ENCODE peak calls at places on chromosomes 12 and 14, in eight cellular contexts. One of them, this sample, is unnamed.

GRCh38 chr12:54475542-54475941 is 2.1 kb upstream of the GTSF1 start:
- DNase-seq in activated CD4-positive, alpha-beta memory T cell treated with anti-CD3 and anti-CD28 coated beads, Interleukin-2, amount 10 ng/mL, durations not matched to agents 7 days and 5 days: no peak
- DNase-seq in activated CD4-positive, CD25-positive, alpha-beta regulatory T cell treated with anti-CD3 and anti-CD28 coated beads, Interleukin-2, amount 50 U/mL, for 72 hours: no peak
- DNase-seq in neural progenitor cell: no peak
- DNase-seq in heart left ventricle: no peak
- DNase-seq in kidney tubule cell: no peak
- DNase-seq in astrocyte: no peak
- DNase-seq in ACHN: no peak
- DNase-seq in this sample: no peak

GRCh38 chr12:115542656-115543055 is 734.8 kb downstream of the MED13L start:
- DNase-seq in activated CD4-positive, alpha-beta memory T cell treated with anti-CD3 and anti-CD28 coated beads, Interleukin-2, amount 10 ng/mL, durations not matched to agents 7 days and 5 days: no peak
- DNase-seq in activated CD4-positive, CD25-positive, alpha-beta regulatory T cell treated with anti-CD3 and anti-CD28 coated beads, Interleukin-2, amount 50 U/mL, for 72 hours: no peak
- DNase-seq in neural progenitor cell: no peak
- DNase-seq in heart left ventricle: no peak
- DNase-seq in kidney tubule cell: no peak
- DNase-seq in astrocyte: no peak
- DNase-seq in ACHN: no peak
- DNase-seq in this sample: no peak

GRCh38 chr14:22536853-22537338 is 52.1 kb downstream of the DAD1 start:
- DNase-seq in activated CD4-positive, alpha-beta memory T cell treated with anti-CD3 and anti-CD28 coated beads, Interleukin-2, amount 10 ng/mL, durations not matched to agents 7 days and 5 days: peak; percentile 84
- DNase-seq in activated CD4-positive, CD25-positive, alpha-beta regulatory T cell treated with anti-CD3 and anti-CD28 coated beads, Interleukin-2, amount 50 U/mL, for 72 hours: peak; percentile 72
- DNase-seq in neural progenitor cell: no peak
- DNase-seq in heart left ventricle: peak; percentile 70
- DNase-seq in kidney tubule cell: peak; percentile 93
- DNase-seq in astrocyte: peak; percentile 97
- DNase-seq in ACHN: peak; percentile 89
- DNase-seq in this sample: peak; percentile 80

GRCh38 chr12:53994691-53995310 is 5.2 kb upstream of the HOXC9 start:
- DNase-seq in activated CD4-positive, alpha-beta memory T cell treated with anti-CD3 and anti-CD28 coated beads, Interleukin-2, amount 10 ng/mL, durations not matched to agents 7 days and 5 days: no peak
- DNase-seq in activated CD4-positive, CD25-positive, alpha-beta regulatory T cell treated with anti-CD3 and anti-CD28 coated beads, Interleukin-2, amount 50 U/mL, for 72 hours: no peak
- DNase-seq in neural progenitor cell: no peak
- DNase-seq in heart left ventricle: no peak
- DNase-seq in kidney tubule cell: peak; percentile 58
- DNase-seq in astrocyte: no peak
- DNase-seq in ACHN: peak; percentile 46
- DNase-seq in this sample: no peak

GRCh38 chr14:91888641-91889476 is 21.5 kb upstream of the TC2N start:
- DNase-seq in activated CD4-positive, alpha-beta memory T cell treated with anti-CD3 and anti-CD28 coated beads, Interleukin-2, amount 10 ng/mL, durations not matched to agents 7 days and 5 days: no peak
- DNase-seq in activated CD4-positive, CD25-positive, alpha-beta regulatory T cell treated with anti-CD3 and anti-CD28 coated beads, Interleukin-2, amount 50 U/mL, for 72 hours: no peak
- DNase-seq in neural progenitor cell: peak; percentile 63
- DNase-seq in heart left ventricle: no peak
- DNase-seq in kidney tubule cell: peak; percentile 81
- DNase-seq in astrocyte: no peak
- DNase-seq in ACHN: no peak
- DNase-seq in this sample: no peak

GRCh38 chr12:106934277-106934676 is 21.4 kb upstream of the TMEM263 start:
- DNase-seq in activated CD4-positive, alpha-beta memory T cell treated with anti-CD3 and anti-CD28 coated beads, Interleukin-2, amount 10 ng/mL, durations not matched to agents 7 days and 5 days: no peak
- DNase-seq in activated CD4-positive, CD25-positive, alpha-beta regulatory T cell treated with anti-CD3 and anti-CD28 coated beads, Interleukin-2, amount 50 U/mL, for 72 hours: no peak
- DNase-seq in neural progenitor cell: no peak
- DNase-seq in heart left ventricle: no peak
- DNase-seq in kidney tubule cell: no peak
- DNase-seq in astrocyte: no peak
- DNase-seq in ACHN: no peak
- DNase-seq in this sample: no peak

GRCh38 chr14:75979641-75980422 is 2.0 kb downstream of the TGFB3 start:
- DNase-seq in activated CD4-positive, alpha-beta memory T cell treated with anti-CD3 and anti-CD28 coated beads, Interleukin-2, amount 10 ng/mL, durations not matched to agents 7 days and 5 days: no peak
- DNase-seq in activated CD4-positive, CD25-positive, alpha-beta regulatory T cell treated with anti-CD3 and anti-CD28 coated beads, Interleukin-2, amount 50 U/mL, for 72 hours: no peak
- DNase-seq in neural progenitor cell: no peak
- DNase-seq in heart left ventricle: peak; percentile 49
- DNase-seq in kidney tubule cell: no peak
- DNase-seq in astrocyte: no peak
- DNase-seq in ACHN: no peak
- DNase-seq in this sample: no peak

GRCh38 chr12:67625004-67625403 is 23.5 kb upstream of the DYRK2 start:
- DNase-seq in activated CD4-positive, alpha-beta memory T cell treated with anti-CD3 and anti-CD28 coated beads, Interleukin-2, amount 10 ng/mL, durations not matched to agents 7 days and 5 days: no peak
- DNase-seq in activated CD4-positive, CD25-positive, alpha-beta regulatory T cell treated with anti-CD3 and anti-CD28 coated beads, Interleukin-2, amount 50 U/mL, for 72 hours: no peak
- DNase-seq in neural progenitor cell: peak; percentile 20
- DNase-seq in heart left ventricle: no peak
- DNase-seq in kidney tubule cell: peak; percentile 97
- DNase-seq in astrocyte: no peak
- DNase-seq in ACHN: peak; percentile 98
- DNase-seq in this sample: no peak

GRCh38 chr12:2163172-2163927 is 110.6 kb downstream of the CACNA1C start:
- DNase-seq in activated CD4-positive, alpha-beta memory T cell treated with anti-CD3 and anti-CD28 coated beads, Interleukin-2, amount 10 ng/mL, durations not matched to agents 7 days and 5 days: no peak
- DNase-seq in activated CD4-positive, CD25-positive, alpha-beta regulatory T cell treated with anti-CD3 and anti-CD28 coated beads, Interleukin-2, amount 50 U/mL, for 72 hours: no peak
- DNase-seq in neural progenitor cell: no peak
- DNase-seq in heart left ventricle: peak; percentile 93
- DNase-seq in kidney tubule cell: no peak
- DNase-seq in astrocyte: peak; percentile 99
- DNase-seq in ACHN: no peak
- DNase-seq in this sample: no peak

GRCh38 chr14:96117101-96117897 is 78.1 kb downstream of the C14orf132 start:
- DNase-seq in activated CD4-positive, alpha-beta memory T cell treated with anti-CD3 and anti-CD28 coated beads, Interleukin-2, amount 10 ng/mL, durations not matched to agents 7 days and 5 days: no peak
- DNase-seq in activated CD4-positive, CD25-positive, alpha-beta regulatory T cell treated with anti-CD3 and anti-CD28 coated beads, Interleukin-2, amount 50 U/mL, for 72 hours: no peak
- DNase-seq in neural progenitor cell: no peak
- DNase-seq in heart left ventricle: no peak
- DNase-seq in kidney tubule cell: no peak
- DNase-seq in astrocyte: peak; percentile 45
- DNase-seq in ACHN: no peak
- DNase-seq in this sample: no peak

GRCh38 chr12:70196732-70197361 is 46.4 kb upstream of the CNOT2 start:
- DNase-seq in activated CD4-positive, alpha-beta memory T cell treated with anti-CD3 and anti-CD28 coated beads, Interleukin-2, amount 10 ng/mL, durations not matched to agents 7 days and 5 days: no peak
- DNase-seq in activated CD4-positive, CD25-positive, alpha-beta regulatory T cell treated with anti-CD3 and anti-CD28 coated beads, Interleukin-2, amount 50 U/mL, for 72 hours: no peak
- DNase-seq in neural progenitor cell: no peak
- DNase-seq in heart left ventricle: no peak
- DNase-seq in kidney tubule cell: no peak
- DNase-seq in astrocyte: no peak
- DNase-seq in ACHN: no peak
- DNase-seq in this sample: no peak

GRCh38 chr12:108803428-108804105 is 53.8 kb downstream of the SSH1 start:
- DNase-seq in activated CD4-positive, alpha-beta memory T cell treated with anti-CD3 and anti-CD28 coated beads, Interleukin-2, amount 10 ng/mL, durations not matched to agents 7 days and 5 days: peak; percentile 70
- DNase-seq in activated CD4-positive, CD25-positive, alpha-beta regulatory T cell treated with anti-CD3 and anti-CD28 coated beads, Interleukin-2, amount 50 U/mL, for 72 hours: peak; percentile 56
- DNase-seq in neural progenitor cell: peak; percentile 84
- DNase-seq in heart left ventricle: peak; percentile 82
- DNase-seq in kidney tubule cell: peak; percentile 82
- DNase-seq in astrocyte: peak; percentile 86
- DNase-seq in ACHN: peak; percentile 93
- DNase-seq in this sample: peak; percentile 87

GRCh38 chr12:81450920-81451739 is 308.0 kb downstream of the PPFIA2 start:
- DNase-seq in activated CD4-positive, alpha-beta memory T cell treated with anti-CD3 and anti-CD28 coated beads, Interleukin-2, amount 10 ng/mL, durations not matched to agents 7 days and 5 days: no peak
- DNase-seq in activated CD4-positive, CD25-positive, alpha-beta regulatory T cell treated with anti-CD3 and anti-CD28 coated beads, Interleukin-2, amount 50 U/mL, for 72 hours: no peak
- DNase-seq in neural progenitor cell: peak; percentile 92
- DNase-seq in heart left ventricle: peak; percentile 18
- DNase-seq in kidney tubule cell: peak; percentile 67
- DNase-seq in astrocyte: peak; percentile 64
- DNase-seq in ACHN: peak; percentile 82
- DNase-seq in this sample: peak; percentile 13

GRCh38 chr12:25692115-25693035 is 139.3 kb upstream of the LMNTD1 start:
- DNase-seq in activated CD4-positive, alpha-beta memory T cell treated with anti-CD3 and anti-CD28 coated beads, Interleukin-2, amount 10 ng/mL, durations not matched to agents 7 days and 5 days: no peak
- DNase-seq in activated CD4-positive, CD25-positive, alpha-beta regulatory T cell treated with anti-CD3 and anti-CD28 coated beads, Interleukin-2, amount 50 U/mL, for 72 hours: no peak
- DNase-seq in neural progenitor cell: no peak
- DNase-seq in heart left ventricle: no peak
- DNase-seq in kidney tubule cell: peak; percentile 11
- DNase-seq in astrocyte: peak; percentile 90
- DNase-seq in ACHN: no peak
- DNase-seq in this sample: no peak

GRCh38 chr12:33560653-33561208 is 121.1 kb upstream of the SYT10 start:
- DNase-seq in activated CD4-positive, alpha-beta memory T cell treated with anti-CD3 and anti-CD28 coated beads, Interleukin-2, amount 10 ng/mL, durations not matched to agents 7 days and 5 days: no peak
- DNase-seq in activated CD4-positive, CD25-positive, alpha-beta regulatory T cell treated with anti-CD3 and anti-CD28 coated beads, Interleukin-2, amount 50 U/mL, for 72 hours: no peak
- DNase-seq in neural progenitor cell: no peak
- DNase-seq in heart left ventricle: no peak
- DNase-seq in kidney tubule cell: no peak
- DNase-seq in astrocyte: no peak
- DNase-seq in ACHN: no peak
- DNase-seq in this sample: no peak

GRCh38 chr12:27142102-27142721 is 59.8 kb upstream of the C12orf71 start:
- DNase-seq in activated CD4-positive, alpha-beta memory T cell treated with anti-CD3 and anti-CD28 coated beads, Interleukin-2, amount 10 ng/mL, durations not matched to agents 7 days and 5 days: peak; percentile 39
- DNase-seq in activated CD4-positive, CD25-positive, alpha-beta regulatory T cell treated with anti-CD3 and anti-CD28 coated beads, Interleukin-2, amount 50 U/mL, for 72 hours: peak; percentile 32
- DNase-seq in neural progenitor cell: peak; percentile 88
- DNase-seq in heart left ventricle: peak; percentile 74
- DNase-seq in kidney tubule cell: peak; percentile 76
- DNase-seq in astrocyte: peak; percentile 63
- DNase-seq in ACHN: peak; percentile 89
- DNase-seq in this sample: peak; percentile 85

GRCh38 chr12:76952995-76953394 is 74.2 kb upstream of the CSRP2 start:
- DNase-seq in activated CD4-positive, alpha-beta memory T cell treated with anti-CD3 and anti-CD28 coated beads, Interleukin-2, amount 10 ng/mL, durations not matched to agents 7 days and 5 days: no peak
- DNase-seq in activated CD4-positive, CD25-positive, alpha-beta regulatory T cell treated with anti-CD3 and anti-CD28 coated beads, Interleukin-2, amount 50 U/mL, for 72 hours: no peak
- DNase-seq in neural progenitor cell: peak; percentile 19
- DNase-seq in heart left ventricle: no peak
- DNase-seq in kidney tubule cell: peak; percentile 39
- DNase-seq in astrocyte: no peak
- DNase-seq in ACHN: peak; percentile 18
- DNase-seq in this sample: no peak

GRCh38 chr12:27841392-27841882 is 61.4 kb upstream of the MANSC4 start:
- DNase-seq in activated CD4-positive, alpha-beta memory T cell treated with anti-CD3 and anti-CD28 coated beads, Interleukin-2, amount 10 ng/mL, durations not matched to agents 7 days and 5 days: no peak
- DNase-seq in activated CD4-positive, CD25-positive, alpha-beta regulatory T cell treated with anti-CD3 and anti-CD28 coated beads, Interleukin-2, amount 50 U/mL, for 72 hours: no peak
- DNase-seq in neural progenitor cell: no peak
- DNase-seq in heart left ventricle: no peak
- DNase-seq in kidney tubule cell: no peak
- DNase-seq in astrocyte: peak; percentile 55
- DNase-seq in ACHN: no peak
- DNase-seq in this sample: peak; percentile 53

GRCh38 chr12:131091413-131091975 is 137.8 kb downstream of the ADGRD1 start:
- DNase-seq in activated CD4-positive, alpha-beta memory T cell treated with anti-CD3 and anti-CD28 coated beads, Interleukin-2, amount 10 ng/mL, durations not matched to agents 7 days and 5 days: no peak
- DNase-seq in activated CD4-positive, CD25-positive, alpha-beta regulatory T cell treated with anti-CD3 and anti-CD28 coated beads, Interleukin-2, amount 50 U/mL, for 72 hours: no peak
- DNase-seq in neural progenitor cell: no peak
- DNase-seq in heart left ventricle: peak; percentile 1
- DNase-seq in kidney tubule cell: no peak
- DNase-seq in astrocyte: no peak
- DNase-seq in ACHN: no peak
- DNase-seq in this sample: no peak

GRCh38 chr12:52203126-52203921 is 11.5 kb upstream of the KRT80 start:
- DNase-seq in activated CD4-positive, alpha-beta memory T cell treated with anti-CD3 and anti-CD28 coated beads, Interleukin-2, amount 10 ng/mL, durations not matched to agents 7 days and 5 days: no peak
- DNase-seq in activated CD4-positive, CD25-positive, alpha-beta regulatory T cell treated with anti-CD3 and anti-CD28 coated beads, Interleukin-2, amount 50 U/mL, for 72 hours: no peak
- DNase-seq in neural progenitor cell: peak; percentile 31
- DNase-seq in heart left ventricle: peak; percentile 68
- DNase-seq in kidney tubule cell: peak; percentile 96
- DNase-seq in astrocyte: peak; percentile 87
- DNase-seq in ACHN: peak; percentile 78
- DNase-seq in this sample: peak; percentile 62

GRCh38 chr14:26427059-26427458 is 170.8 kb downstream of the NOVA1 start:
- DNase-seq in activated CD4-positive, alpha-beta memory T cell treated with anti-CD3 and anti-CD28 coated beads, Interleukin-2, amount 10 ng/mL, durations not matched to agents 7 days and 5 days: no peak
- DNase-seq in activated CD4-positive, CD25-positive, alpha-beta regulatory T cell treated with anti-CD3 and anti-CD28 coated beads, Interleukin-2, amount 50 U/mL, for 72 hours: no peak
- DNase-seq in neural progenitor cell: no peak
- DNase-seq in heart left ventricle: peak; percentile 11
- DNase-seq in kidney tubule cell: peak; percentile 9
- DNase-seq in astrocyte: peak; percentile 76
- DNase-seq in ACHN: peak; percentile 3
- DNase-seq in this sample: peak; percentile 3

GRCh38 chr12:122102331-122102730 is 23.8 kb downstream of the MLXIP start:
- DNase-seq in activated CD4-positive, alpha-beta memory T cell treated with anti-CD3 and anti-CD28 coated beads, Interleukin-2, amount 10 ng/mL, durations not matched to agents 7 days and 5 days: no peak
- DNase-seq in activated CD4-positive, CD25-positive, alpha-beta regulatory T cell treated with anti-CD3 and anti-CD28 coated beads, Interleukin-2, amount 50 U/mL, for 72 hours: no peak
- DNase-seq in neural progenitor cell: no peak
- DNase-seq in heart left ventricle: peak; percentile 63
- DNase-seq in kidney tubule cell: no peak
- DNase-seq in astrocyte: no peak
- DNase-seq in ACHN: no peak
- DNase-seq in this sample: no peak

GRCh38 chr14:60757617-60758016 is 23.1 kb downstream of the MNAT1 start:
- DNase-seq in activated CD4-positive, alpha-beta memory T cell treated with anti-CD3 and anti-CD28 coated beads, Interleukin-2, amount 10 ng/mL, durations not matched to agents 7 days and 5 days: no peak
- DNase-seq in activated CD4-positive, CD25-positive, alpha-beta regulatory T cell treated with anti-CD3 and anti-CD28 coated beads, Interleukin-2, amount 50 U/mL, for 72 hours: no peak
- DNase-seq in neural progenitor cell: no peak
- DNase-seq in heart left ventricle: no peak
- DNase-seq in kidney tubule cell: peak; percentile 47
- DNase-seq in astrocyte: peak; percentile 20
- DNase-seq in ACHN: peak; percentile 6
- DNase-seq in this sample: peak; percentile 69

GRCh38 chr12:131946757-131947156 is 3.0 kb upstream of the EP400 start:
- DNase-seq in activated CD4-positive, alpha-beta memory T cell treated with anti-CD3 and anti-CD28 coated beads, Interleukin-2, amount 10 ng/mL, durations not matched to agents 7 days and 5 days: no peak
- DNase-seq in activated CD4-positive, CD25-positive, alpha-beta regulatory T cell treated with anti-CD3 and anti-CD28 coated beads, Interleukin-2, amount 50 U/mL, for 72 hours: no peak
- DNase-seq in neural progenitor cell: no peak
- DNase-seq in heart left ventricle: no peak
- DNase-seq in kidney tubule cell: no peak
- DNase-seq in astrocyte: no peak
- DNase-seq in ACHN: no peak
- DNase-seq in this sample: no peak

GRCh38 chr14:22387776-22388241 is 201.2 kb downstream of the DAD1 start:
- DNase-seq in activated CD4-positive, alpha-beta memory T cell treated with anti-CD3 and anti-CD28 coated beads, Interleukin-2, amount 10 ng/mL, durations not matched to agents 7 days and 5 days: no peak
- DNase-seq in activated CD4-positive, CD25-positive, alpha-beta regulatory T cell treated with anti-CD3 and anti-CD28 coated beads, Interleukin-2, amount 50 U/mL, for 72 hours: no peak
- DNase-seq in neural progenitor cell: no peak
- DNase-seq in heart left ventricle: no peak
- DNase-seq in kidney tubule cell: no peak
- DNase-seq in astrocyte: peak; percentile 34
- DNase-seq in ACHN: no peak
- DNase-seq in this sample: no peak

GRCh38 chr12:92899388-92900001 is 29.6 kb downstream of the EEA1 start:
- DNase-seq in activated CD4-positive, alpha-beta memory T cell treated with anti-CD3 and anti-CD28 coated beads, Interleukin-2, amount 10 ng/mL, durations not matched to agents 7 days and 5 days: no peak
- DNase-seq in activated CD4-positive, CD25-positive, alpha-beta regulatory T cell treated with anti-CD3 and anti-CD28 coated beads, Interleukin-2, amount 50 U/mL, for 72 hours: no peak
- DNase-seq in neural progenitor cell: peak; percentile 34
- DNase-seq in heart left ventricle: peak; percentile 68
- DNase-seq in kidney tubule cell: peak; percentile 97
- DNase-seq in astrocyte: peak; percentile 99
- DNase-seq in ACHN: peak; percentile 100
- DNase-seq in this sample: peak; percentile 85

GRCh38 chr12:113919791-113920190 is 46.3 kb downstream of the RBM19 start:
- DNase-seq in activated CD4-positive, alpha-beta memory T cell treated with anti-CD3 and anti-CD28 coated beads, Interleukin-2, amount 10 ng/mL, durations not matched to agents 7 days and 5 days: no peak
- DNase-seq in activated CD4-positive, CD25-positive, alpha-beta regulatory T cell treated with anti-CD3 and anti-CD28 coated beads, Interleukin-2, amount 50 U/mL, for 72 hours: no peak
- DNase-seq in neural progenitor cell: no peak
- DNase-seq in heart left ventricle: no peak
- DNase-seq in kidney tubule cell: no peak
- DNase-seq in astrocyte: no peak
- DNase-seq in ACHN: no peak
- DNase-seq in this sample: no peak

GRCh38 chr14:103593577-103593976 is 30.8 kb downstream of the COA8 start:
- DNase-seq in activated CD4-positive, alpha-beta memory T cell treated with anti-CD3 and anti-CD28 coated beads, Interleukin-2, amount 10 ng/mL, durations not matched to agents 7 days and 5 days: peak; percentile 18
- DNase-seq in activated CD4-positive, CD25-positive, alpha-beta regulatory T cell treated with anti-CD3 and anti-CD28 coated beads, Interleukin-2, amount 50 U/mL, for 72 hours: no peak
- DNase-seq in neural progenitor cell: no peak
- DNase-seq in heart left ventricle: no peak
- DNase-seq in kidney tubule cell: no peak
- DNase-seq in astrocyte: no peak
- DNase-seq in ACHN: no peak
- DNase-seq in this sample: no peak

GRCh38 chr12:71393625-71394024 is 46.0 kb upstream of the LGR5 start:
- DNase-seq in activated CD4-positive, alpha-beta memory T cell treated with anti-CD3 and anti-CD28 coated beads, Interleukin-2, amount 10 ng/mL, durations not matched to agents 7 days and 5 days: no peak
- DNase-seq in activated CD4-positive, CD25-positive, alpha-beta regulatory T cell treated with anti-CD3 and anti-CD28 coated beads, Interleukin-2, amount 50 U/mL, for 72 hours: no peak
- DNase-seq in neural progenitor cell: no peak
- DNase-seq in heart left ventricle: no peak
- DNase-seq in kidney tubule cell: no peak
- DNase-seq in astrocyte: no peak
- DNase-seq in ACHN: no peak
- DNase-seq in this sample: no peak

GRCh38 chr12:113815031-113815430 is 151.1 kb downstream of the RBM19 start:
- DNase-seq in activated CD4-positive, alpha-beta memory T cell treated with anti-CD3 and anti-CD28 coated beads, Interleukin-2, amount 10 ng/mL, durations not matched to agents 7 days and 5 days: no peak
- DNase-seq in activated CD4-positive, CD25-positive, alpha-beta regulatory T cell treated with anti-CD3 and anti-CD28 coated beads, Interleukin-2, amount 50 U/mL, for 72 hours: no peak
- DNase-seq in neural progenitor cell: no peak
- DNase-seq in heart left ventricle: no peak
- DNase-seq in kidney tubule cell: peak; percentile 44
- DNase-seq in astrocyte: no peak
- DNase-seq in ACHN: no peak
- DNase-seq in this sample: no peak

GRCh38 chr14:38074754-38075153 is 132.9 kb upstream of the SSTR1 start:
- DNase-seq in activated CD4-positive, alpha-beta memory T cell treated with anti-CD3 and anti-CD28 coated beads, Interleukin-2, amount 10 ng/mL, durations not matched to agents 7 days and 5 days: no peak
- DNase-seq in activated CD4-positive, CD25-positive, alpha-beta regulatory T cell treated with anti-CD3 and anti-CD28 coated beads, Interleukin-2, amount 50 U/mL, for 72 hours: no peak
- DNase-seq in neural progenitor cell: no peak
- DNase-seq in heart left ventricle: no peak
- DNase-seq in kidney tubule cell: no peak
- DNase-seq in astrocyte: no peak
- DNase-seq in ACHN: no peak
- DNase-seq in this sample: no peak

GRCh38 chr12:23209793-23210192 is 584.8 kb downstream of the ETNK1 start:
- DNase-seq in activated CD4-positive, alpha-beta memory T cell treated with anti-CD3 and anti-CD28 coated beads, Interleukin-2, amount 10 ng/mL, durations not matched to agents 7 days and 5 days: no peak
- DNase-seq in activated CD4-positive, CD25-positive, alpha-beta regulatory T cell treated with anti-CD3 and anti-CD28 coated beads, Interleukin-2, amount 50 U/mL, for 72 hours: no peak
- DNase-seq in neural progenitor cell: no peak
- DNase-seq in heart left ventricle: no peak
- DNase-seq in kidney tubule cell: no peak
- DNase-seq in astrocyte: no peak
- DNase-seq in ACHN: no peak
- DNase-seq in this sample: no peak

GRCh38 chr12:88639361-88639760 is 59.1 kb upstream of the KITLG start:
- DNase-seq in activated CD4-positive, alpha-beta memory T cell treated with anti-CD3 and anti-CD28 coated beads, Interleukin-2, amount 10 ng/mL, durations not matched to agents 7 days and 5 days: no peak
- DNase-seq in activated CD4-positive, CD25-positive, alpha-beta regulatory T cell treated with anti-CD3 and anti-CD28 coated beads, Interleukin-2, amount 50 U/mL, for 72 hours: no peak
- DNase-seq in neural progenitor cell: no peak
- DNase-seq in heart left ventricle: no peak
- DNase-seq in kidney tubule cell: no peak
- DNase-seq in astrocyte: peak; percentile 64
- DNase-seq in ACHN: no peak
- DNase-seq in this sample: no peak

This sample was measured in HTR-8/SVneo.